ENCODE peak calls at places on chromosomes 16 and 17, in four cellular contexts. V is IMR-90, K is GM12891, D is endothelial cell of umbilical vein. X is an unnamed sample.

GRCh38 chr16:57618306-57619132 is 9.9 kb upstream of the ADGRG1 start:
- DNase-seq in V (peak), K (no peak), D (no peak), X (no peak)

GRCh38 chr16:81625544-81626152 is 153.4 kb upstream of the PLCG2 start:
- DNase-seq in V (peak), K (no peak), D (peak), X (peak)

GRCh38 chr16:67244387-67245188 is 2.7 kb downstream of the FHOD1 start:
- DNase-seq in V (peak), K (peak), D (peak), X (peak)

GRCh38 chr17:34981538-34982241 is 1.4 kb downstream of the LIG3 start:
- DNase-seq in V (peak), K (no peak), D (peak), X (peak)

GRCh38 chr17:75524971-75525805 is at the start of gene LLGL2:
- DNase-seq in V (peak), K (peak), D (peak), X (peak)

GRCh38 chr16:84839956-84840355 is 20.2 kb downstream of the CRISPLD2 start:
- DNase-seq in V (peak), K (no peak), D (no peak), X (peak)

GRCh38 chr17:13520899-13521572 is 80.7 kb downstream of the HS3ST3A1 start:
- DNase-seq in V (peak), K (no peak), D (no peak), X (no peak)

GRCh38 chr17:17391575-17392370 is 85.0 kb upstream of the MED9 start:
- DNase-seq in V (no peak), K (no peak), D (no peak), X (no peak)

GRCh38 chr17:61584866-61585265 is 6.2 kb downstream of the NACA2 start:
- DNase-seq in V (no peak), K (no peak), D (no peak), X (no peak)

GRCh38 chr17:55089955-55090573 is 121.5 kb downstream of the STXBP4 start:
- DNase-seq in V (peak), K (peak), D (no peak), X (peak)

GRCh38 chr17:13283606-13284005 is 265.8 kb upstream of the ELAC2 start:
- DNase-seq in V (no peak), K (no peak), D (no peak), X (no peak)

GRCh38 chr17:32461853-32462617 is 17.7 kb downstream of the PSMD11 start:
- DNase-seq in V (peak), K (no peak), D (peak), X (peak)

GRCh38 chr17:35695613-35696012 is 35.8 kb upstream of the RASL10B start:
- DNase-seq in V (no peak), K (no peak), D (no peak), X (no peak)

GRCh38 chr17:44200478-44201155 is 933 bp upstream of the ATXN7L3 start:
- DNase-seq in V (no peak), K (no peak), D (peak), X (no peak)

GRCh38 chr16:19245326-19245925 is 40.1 kb upstream of the CLEC19A start:
- DNase-seq in V (no peak), K (no peak), D (no peak), X (no peak)

GRCh38 chr17:35183332-35183731 is 10.9 kb downstream of the SLC35G3 start:
- DNase-seq in V (no peak), K (no peak), D (no peak), X (peak)

GRCh38 chr16:1345651-1346421 is 5.8 kb downstream of the TSR3 start:
- DNase-seq in V (no peak), K (no peak), D (no peak), X (no peak)
- TF ChIP-seq POLR2A in V (no peak), K (no peak), D (no peak), X (no peak)

GRCh38 chr16:29911676-29912010 is 11.4 kb downstream of the ASPHD1 start:
- DNase-seq in V (no peak), K (no peak), D (no peak), X (no peak)

GRCh38 chr16:29913514-29913913 is 12.5 kb downstream of the KCTD13 start:
- DNase-seq in V (no peak), K (no peak), D (no peak), X (no peak)

GRCh38 chr16:29909398-29909797 is 9.1 kb downstream of the ASPHD1 start:
- DNase-seq in V (peak), K (no peak), D (no peak), X (peak)

GRCh38 chr16:29910819-29911675 is 10.8 kb downstream of the ASPHD1 start:
- DNase-seq in V (no peak), K (no peak), D (no peak), X (no peak)

DNA sequence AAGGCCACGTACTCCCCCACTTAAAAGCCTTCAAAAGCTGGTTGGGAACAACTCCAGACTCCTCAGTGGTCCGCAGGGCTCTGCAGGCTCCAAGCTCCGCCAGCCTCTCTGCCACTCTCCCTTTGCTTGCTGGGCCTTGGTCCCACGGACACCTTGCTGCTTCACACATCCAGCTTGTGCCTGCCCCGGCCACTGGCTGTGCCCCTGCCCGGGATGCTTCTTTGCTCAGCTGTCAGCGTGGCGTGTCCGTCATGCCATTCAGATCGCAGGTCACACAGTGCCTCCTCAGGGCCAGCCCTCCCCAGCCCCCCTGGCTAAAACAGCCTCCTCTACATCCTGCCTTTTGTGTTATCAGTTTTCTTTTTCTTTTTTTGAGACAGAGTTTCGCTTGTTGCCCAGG is 11.8 kb downstream of the ASPHD1 start:
- DNase-seq in V (no peak), K (no peak), D (no peak), X (no peak)
- TF ChIP-seq POLR2A in V (no peak), K (no peak), D (no peak), X (no peak)

GRCh38 chr17:39726617-39727016 is 3.7 kb downstream of the MIEN1 start:
- DNase-seq in V (no peak), K (no peak), D (no peak), X (no peak)

GRCh38 chr17:39732586-39732985 is 2.3 kb upstream of the MIEN1 start:
- DNase-seq in V (no peak), K (no peak), D (no peak), X (no peak)

GRCh38 chr17:39727556-39727955 is 2.8 kb downstream of the MIEN1 start:
- DNase-seq in V (no peak), K (no peak), D (no peak), X (no peak)

GRCh38 chr17:39729280-39729851 is 966 bp downstream of the MIEN1 start:
- DNase-seq in V (peak), K (no peak), D (no peak), X (no peak)

GRCh38 chr17:39730095-39730921 is at the start of gene MIEN1:
- DNase-seq in V (peak), K (peak), D (peak), X (peak)
- TF ChIP-seq POLR2A in V (peak), K (peak), D (peak), X (peak)

DNA sequence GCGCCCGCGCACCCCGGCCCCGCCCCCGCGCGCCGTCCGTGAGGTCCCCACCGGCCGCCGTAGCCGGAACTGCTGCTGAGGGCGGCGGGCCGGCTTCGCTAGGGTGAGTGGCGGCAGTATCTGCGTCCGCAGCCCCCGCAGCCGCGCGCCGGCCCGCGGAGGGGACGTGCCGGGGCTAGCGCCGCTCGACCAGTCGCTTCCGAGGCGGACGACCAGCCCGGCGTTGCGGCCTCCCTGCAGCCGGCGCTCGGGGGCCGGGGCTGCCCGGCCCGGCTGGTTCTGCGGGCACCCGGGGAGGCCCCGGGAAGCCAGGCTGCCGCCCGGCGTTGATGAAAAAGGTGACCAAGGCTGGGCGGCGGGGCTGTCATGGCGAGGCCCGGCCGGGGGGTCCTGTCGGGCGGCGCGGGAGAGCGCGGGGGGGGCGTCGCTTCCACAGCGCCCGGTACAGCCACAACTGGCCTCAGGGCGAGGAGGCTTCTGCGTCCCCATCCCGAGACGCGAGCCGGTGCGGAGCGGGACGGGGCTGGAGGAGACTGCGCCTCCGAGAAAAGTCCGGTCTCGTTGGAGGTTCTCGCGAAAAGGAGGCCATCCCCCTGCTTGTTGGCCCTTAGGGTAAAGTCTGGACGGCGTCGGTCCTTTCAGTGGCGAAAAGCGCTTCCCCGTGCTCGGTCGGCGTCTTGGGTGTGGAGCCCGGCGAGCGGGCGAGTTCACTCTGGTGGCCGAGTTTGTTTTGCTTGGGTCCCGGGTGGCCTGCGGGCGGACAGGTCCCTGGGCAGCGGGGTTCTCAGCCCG is at the start of gene CRAMP1:
- DNase-seq in V (no peak), K (no peak), D (peak), X (peak)
- TF ChIP-seq POLR2A in V (peak), K (peak), D (peak), X (peak)

X was measured in NB4.